ENCODE peak calls at places on chromosomes 11 and 22, in seven cellular contexts. Z is stimulated activated CD4-positive, alpha-beta T cell treated with anti-CD3 and anti-CD28 coated beads, Interleukin-15, amount 100 ng/mL, for 1 hour; V is lung; N is B cell; A is NCI-H1417; T is ascending aorta; X is MCF 10A. D is an unnamed sample.

GRCh38 chr11:35131760-35132159 is 7.2 kb upstream of the CD44 start:
- DNase-seq in Z (no peak), V (no peak), N (no peak), A (no peak), T (no peak), X (no peak), D (no peak)

GRCh38 chr11:72721689-72722049 is 30.5 kb downstream of the ARAP1 start:
- DNase-seq in Z (no peak), V (no peak), N (no peak), A (peak), T (no peak), X (peak), D (peak)

GRCh38 chr11:64859542-64860414 is 15.3 kb upstream of the CDC42BPG start:
- DNase-seq in Z (no peak), V (no peak), N (peak), A (no peak), T (no peak), X (no peak), D (no peak)

GRCh38 chr11:2746401-2747230 is 46.8 kb upstream of the KCNQ1OT1 start:
- DNase-seq in Z (no peak), V (no peak), N (no peak), A (no peak), T (no peak), X (no peak), D (no peak)

GRCh38 chr11:128619540-128620305 is 32.4 kb upstream of the ETS1 start:
- DNase-seq in Z (no peak), V (no peak), N (no peak), A (no peak), T (no peak), X (no peak), D (no peak)

GRCh38 chr11:118398797-118399564 is 2.4 kb upstream of the ATP5MG start:
- DNase-seq in Z (no peak), V (no peak), N (no peak), A (no peak), T (no peak), X (no peak), D (no peak)

GRCh38 chr11:125959511-125959910 is 13.7 kb downstream of the VSIG10L2 start:
- DNase-seq in Z (no peak), V (no peak), N (no peak), A (no peak), T (no peak), X (no peak), D (no peak)

GRCh38 chr11:1745701-1746320 is 4.6 kb downstream of the IFITM10 start:
- DNase-seq in Z (no peak), V (no peak), N (no peak), A (no peak), T (no peak), X (no peak), D (no peak)

GRCh38 chr22:41638124-41638523 is 17.0 kb downstream of the XRCC6 start:
- DNase-seq in Z (no peak), V (peak), N (no peak), A (no peak), T (no peak), X (no peak), D (no peak)

GRCh38 chr22:20577549-20577975 is 70.2 kb downstream of the MED15 start:
- DNase-seq in Z (no peak), V (no peak), N (no peak), A (no peak), T (no peak), X (no peak), D (no peak)

GRCh38 chr11:117010808-117011540 is 87.3 kb downstream of the SIK3 start:
- DNase-seq in Z (no peak), V (no peak), N (no peak), A (no peak), T (no peak), X (peak), D (no peak)

GRCh38 chr22:44668190-44668885 is 33.7 kb upstream of the PRR5 start:
- DNase-seq in Z (no peak), V (no peak), N (peak), A (no peak), T (no peak), X (no peak), D (no peak)

GRCh38 chr11:28606930-28607329 is 498.7 kb downstream of the METTL15 start:
- DNase-seq in Z (no peak), V (no peak), N (no peak), A (no peak), T (no peak), X (peak), D (no peak)

GRCh38 chr22:50206599-50206998 is 5.8 kb downstream of the SELENOO start:
- DNase-seq in Z (no peak), V (peak), N (no peak), A (no peak), T (no peak), X (no peak), D (no peak)

GRCh38 chr11:114262681-114263509 is 33.3 kb upstream of the NNMT start:
- DNase-seq in Z (no peak), V (no peak), N (no peak), A (peak), T (no peak), X (peak), D (peak)

GRCh38 chr11:78432058-78432515 is 14.5 kb upstream of the GAB2 start:
- DNase-seq in Z (no peak), V (no peak), N (no peak), A (peak), T (no peak), X (peak), D (no peak)

GRCh38 chr22:17087176-17088131 is 2.7 kb downstream of the IL17RA start:
- DNase-seq in Z (no peak), V (no peak), N (peak), A (no peak), T (no peak), X (peak), D (no peak)

GRCh38 chr11:126993599-126993998 is 7.0 kb downstream of the KIRREL3 start:
- DNase-seq in Z (no peak), V (no peak), N (no peak), A (no peak), T (no peak), X (no peak), D (no peak)